ENCODE peak calls at places on chromosomes 13 and 19, in five cellular contexts. A, J, V, Z and W are unnamed samples.

GRCh38 chr13:30346159-30346788 is 38.9 kb upstream of the KATNAL1 start:
- DNase-seq in Z (no peak), A (peak; percentile 63), J (no peak), V (peak; percentile 70), W (peak; percentile 63)

GRCh38 chr19:39416626-39417120 is 4.2 kb downstream of the PLEKHG2 start:
- DNase-seq in Z (peak; percentile 31), A (no peak), J (no peak), V (no peak), W (no peak)

GRCh38 chr13:30504081-30504480 is 38.3 kb upstream of the HMGB1 start:
- DNase-seq in V (no peak), J (no peak), A (no peak), Z (no peak), W (no peak)

GRCh38 chr19:20513179-20513934 is 52.2 kb downstream of the ZNF737 start:
- DNase-seq in A (no peak), V (no peak), J (no peak), Z (no peak), W (no peak)

GRCh38 chr13:32178763-32179162 is 136.4 kb downstream of the ZAR1L start:
- DNase-seq in Z (no peak), V (no peak), A (no peak), J (no peak), W (no peak)

GRCh38 chr19:50772408-50773311 is 2.4 kb downstream of the GPR32 start:
- DNase-seq in Z (no peak), J (no peak), A (no peak), V (no peak), W (no peak)

GRCh38 chr19:35928507-35928906 is 7.7 kb upstream of the LRFN3 start:
- DNase-seq in A (no peak), V (no peak), Z (no peak), J (no peak), W (no peak)

GRCh38 chr13:28455580-28456194 is 39.2 kb downstream of the FLT1 start:
- DNase-seq in A (no peak), J (no peak), Z (no peak), V (no peak), W (no peak)